ENCODE peak calls at places on chromosomes 3 and 15, in five cellular contexts. H is stromal cell of bone marrow; Q is stimulated activated CD8-positive, alpha-beta memory T cell treated with anti-CD3 and anti-CD28 coated beads, Interleukin-2, amount 100 ng/mL, for 48 hours; F is activated CD8-positive, alpha-beta memory T cell treated with anti-CD3 and anti-CD28 coated beads, Interleukin-2, amount 50 U/mL, for 48 hours; M is NCI-H345. G is an unnamed sample.

GRCh38 chr15:74958320-74958907 is 1.8 kb upstream of the RPP25 start:
- DNase-seq in Q (no peak), M (no peak), H (no peak), F (peak; percentile 59), G (no peak)

GRCh38 chr3:107221856-107222255 is 155.4 kb upstream of the CCDC54 start:
- DNase-seq in H (no peak), M (no peak), F (no peak), Q (no peak), G (no peak)

GRCh38 chr3:194315965-194316361 is 35.2 kb downstream of the CPN2 start:
- DNase-seq in F (no peak), M (no peak), Q (no peak), H (no peak), G (no peak)

GRCh38 chr3:101200461-101200860 is 119.9 kb downstream of the IMPG2 start:
- DNase-seq in M (peak; percentile 10), Q (no peak), H (no peak), F (no peak), G (no peak)

GRCh38 chr15:70356062-70356860 is 258.5 kb upstream of the TLE3 start:
- DNase-seq in H (no peak), M (no peak), Q (no peak), F (peak; percentile 38), G (no peak)

GRCh38 chr3:184320099-184320445 is 5.7 kb downstream of the EIF4G1 start:
- DNase-seq in H (peak; percentile 98), M (peak; percentile 71), Q (peak; percentile 36), F (no peak), G (peak; percentile 3)

GRCh38 chr15:41819455-41820050 is 8.3 kb upstream of the JMJD7 start:
- DNase-seq in F (no peak), M (no peak), Q (no peak), H (no peak), G (no peak)

GRCh38 chr15:89999676-90000174 is 1.4 kb upstream of the ZNF710 start:
- DNase-seq in H (no peak), M (no peak), Q (no peak), F (no peak), G (no peak)

GRCh38 chr3:154121236-154122095 is at the start of gene ARHGEF26:
- DNase-seq in H (peak; percentile 33), Q (peak; percentile 55), F (peak; percentile 84), M (peak; percentile 80), G (peak; percentile 32)

GRCh38 chr15:64344651-64345262 is 11.2 kb downstream of the CSNK1G1 start:
- DNase-seq in H (no peak), Q (no peak), F (no peak), M (no peak), G (no peak)